ENCODE peak calls at places on chromosomes 4 and X, in six cellular contexts. Z is Panc1, X is H1, N is GM23248, L is vagina, P is heart left ventricle. D is an unnamed sample. For H3K27me3, the result is how much of the 10 kb centered on the place peaks cover.

GRCh38 chr4:1759818-1760223 is 33.3 kb upstream of the FGFR3 start:
- DNase-seq in Z (no peak), X (no peak), N (no peak), L (no peak), P (no peak), D (no peak)

GRCh38 chrX:100743009-100743615 is 11.2 kb upstream of the SYTL4 start:
- DNase-seq in Z (no peak), X (no peak), N (no peak), L (no peak), P (no peak), D (no peak)

GRCh38 chr4:153222162-153222789 is 18.0 kb downstream of the TRIM2 start:
- DNase-seq in Z (no peak), X (peak), N (peak), L (no peak), P (peak), D (peak)

GRCh38 chrX:132330156-132330729 is 111.0 kb upstream of the RAP2C start:
- DNase-seq in Z (no peak), X (no peak), N (no peak), L (no peak), P (no peak), D (no peak)

GRCh38 chr4:38615847-38616246 is 48.2 kb upstream of the KLF3 start:
- DNase-seq in Z (no peak), X (peak), N (no peak), L (no peak), P (no peak), D (no peak)

GRCh38 chrX:3415011-3415410 is 68.6 kb upstream of the MXRA5 start:
- DNase-seq in Z (no peak), X (no peak), N (peak), L (no peak), P (no peak), D (no peak)

GRCh38 chrX:850471-850916 is 219.9 kb downstream of the SHOX start:
- DNase-seq in Z (no peak), X (peak), N (no peak), L (no peak), P (no peak), D (peak)

GRCh38 chr4:76799718-76800117 is 98.2 kb downstream of the SOWAHB start:
- DNase-seq in Z (no peak), X (no peak), N (peak), L (no peak), P (no peak), D (no peak)

GRCh38 chr4:15656038-15656470 is 897 bp upstream of the FBXL5 start:
- DNase-seq in Z (no peak), X (peak), N (no peak), L (no peak), P (peak), D (no peak)

GRCh38 chrX:44071070-44071645 is 98.0 kb upstream of the NDP start:
- DNase-seq in Z (no peak), X (no peak), N (peak), L (no peak), P (no peak), D (no peak)

GRCh38 chr4:123170843-123171242 is 225.8 kb upstream of the SPRY1 start:
- DNase-seq in Z (no peak), X (no peak), N (no peak), L (no peak), P (no peak), D (no peak)

GRCh38 chr4:180057891-180058643 is 2185.1 kb upstream of the TENM3 start:
- DNase-seq in Z (no peak), X (peak), N (peak), L (no peak), P (peak), D (no peak)

GRCh38 chr4:126137782-126138170 is 823.0 kb downstream of the FAT4 start:
- DNase-seq in Z (no peak), X (no peak), N (peak), L (no peak), P (no peak), D (no peak)

GRCh38 chrX:155071694-155072215 is 447 bp downstream of the BRCC3 start:
- DNase-seq in Z (no peak), X (no peak), N (peak), L (no peak), P (no peak), D (no peak)

GRCh38 chrX:15170927-15171326 is 99.0 kb downstream of the ASB9 start:
- DNase-seq in Z (no peak), X (no peak), N (no peak), L (no peak), P (no peak), D (no peak)

GRCh38 chr4:99117876-99118693 is 26.0 kb downstream of the ADH4 start:
- DNase-seq in Z (no peak), X (no peak), N (peak), L (no peak), P (no peak), D (no peak)

GRCh38 chr4:102441978-102442890 is 58.9 kb upstream of the NFKB1 start:
- DNase-seq in Z (no peak), X (no peak), N (no peak), L (no peak), P (no peak), D (no peak)

GRCh38 chrX:30714138-30714537 is 60.9 kb downstream of the GK start:
- DNase-seq in Z (no peak), X (no peak), N (no peak), L (no peak), P (no peak), D (no peak)

GRCh38 chrX:22247169-22247568 is 25.5 kb upstream of the CBLL2 start:
- DNase-seq in Z (no peak), X (no peak), N (peak), L (no peak), P (no peak), D (peak)

GRCh38 chr4:39181520-39181904 is 817 bp upstream of the WDR19 start:
- DNase-seq in Z (no peak), X (no peak), N (no peak), L (no peak), P (no peak), D (no peak)

GRCh38 chr4:34720563-34720962 is 1523.8 kb downstream of the ARAP2 start:
- DNase-seq in Z (no peak), X (no peak), N (peak), L (no peak), P (no peak), D (no peak)

GRCh38 chr4:2353222-2354107 is 65.0 kb downstream of the ZFYVE28 start:
- DNase-seq in Z (no peak), X (no peak), N (no peak), L (no peak), P (peak), D (no peak)

GRCh38 chrX:5054852-5055251 is 1173.8 kb downstream of the NLGN4X start:
- DNase-seq in Z (no peak), X (no peak), N (no peak), L (no peak), P (no peak), D (no peak)

GRCh38 chrX:1767026-1767425 is 152.2 kb downstream of the ASMT start:
- DNase-seq in Z (no peak), X (no peak), N (no peak), L (no peak), P (no peak), D (no peak)

GRCh38 chrX:77009691-77010090 is 437.5 kb upstream of the FGF16 start:
- DNase-seq in Z (peak), X (no peak), N (peak), L (no peak), P (no peak), D (peak)

GRCh38 chrX:93422693-93423092 is 250.7 kb downstream of the NAP1L3 start:
- DNase-seq in Z (no peak), X (no peak), N (peak), L (no peak), P (no peak), D (no peak)

GRCh38 chr4:118036336-118036735 is 2.0 kb downstream of the NDST3 start:
- DNase-seq in Z (no peak), X (no peak), N (no peak), L (no peak), P (no peak), D (no peak)

GRCh38 chrX:7908821-7909220 is 18.4 kb downstream of the PNPLA4 start:
- DNase-seq in Z (no peak), X (no peak), N (no peak), L (no peak), P (no peak), D (no peak)

GRCh38 chr4:63348735-63349673 is 1060.2 kb downstream of the TECRL start:
- DNase-seq in Z (no peak), X (no peak), N (no peak), L (no peak), P (no peak), D (no peak)

DNA sequence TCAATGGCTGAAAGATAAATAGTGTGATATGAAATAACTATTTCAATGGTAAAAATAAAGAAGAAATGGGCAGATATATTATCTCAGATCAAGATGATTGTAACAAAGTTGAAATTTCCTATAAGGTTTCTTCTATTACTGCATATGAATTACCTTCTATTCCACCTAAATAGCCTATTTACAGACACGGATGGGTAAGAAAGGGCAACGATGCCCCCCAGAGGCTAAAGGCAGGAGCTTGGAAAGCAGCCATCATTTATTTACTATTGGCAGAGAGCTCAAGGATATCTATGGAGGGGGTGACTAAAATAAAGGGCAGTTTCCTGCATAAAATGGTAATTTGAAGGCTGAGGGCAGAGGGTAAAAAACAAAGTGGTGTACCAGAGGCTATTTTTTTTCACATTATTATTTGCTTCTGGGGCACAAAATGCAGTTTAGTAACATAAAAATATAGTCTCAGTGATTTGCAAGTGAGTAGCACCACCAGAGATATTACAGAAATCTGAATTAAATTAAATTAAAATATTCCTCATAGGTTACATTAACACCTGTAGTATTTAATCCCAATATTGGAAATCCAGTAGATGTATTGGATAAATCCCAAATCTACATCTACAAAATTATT is 123.1 kb downstream of the BTC start:
- DNase-seq in Z (no peak), X (peak), N (peak), L (no peak), P (no peak), D (peak)
- H3K27ac ChIP-seq in Z (no peak), X (no peak), N (no peak), L (no peak), P (no peak), D (no peak)

GRCh38 chrX:42673411-42673810 is 104.6 kb downstream of the PPP1R2C start:
- DNase-seq in Z (no peak), X (no peak), N (no peak), L (no peak), P (no peak), D (no peak)
- H3K27me3 ChIP-seq in Z (under half), X (under half), N (under half), L (under half), P (under half), D (under half)

DNA sequence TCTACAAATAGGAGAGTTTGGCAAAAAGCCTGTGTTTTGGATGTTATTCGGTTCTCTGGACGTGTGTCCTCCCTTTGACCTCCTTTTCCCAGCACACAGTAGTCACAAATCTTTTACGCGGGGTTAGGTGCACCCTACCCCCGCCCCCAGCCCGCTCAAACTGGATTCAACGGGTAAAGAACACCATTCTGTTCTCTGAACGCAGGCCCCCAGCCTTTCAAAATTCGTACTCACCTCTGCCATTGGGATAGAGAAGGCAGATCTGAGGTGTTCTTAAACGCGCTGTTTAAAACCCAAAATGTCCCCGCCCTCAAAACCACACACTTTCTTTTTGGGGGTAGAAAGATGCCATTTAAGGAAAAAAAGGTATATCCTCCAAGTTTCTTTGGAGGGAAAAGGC is 2.7 kb downstream of the LEF1 start:
- DNase-seq in Z (no peak), X (no peak), N (no peak), L (no peak), P (no peak), D (no peak)
- H3K4me3 ChIP-seq in Z (no peak), X (peak), N (no peak), L (peak), P (no peak), D (peak)

DNA sequence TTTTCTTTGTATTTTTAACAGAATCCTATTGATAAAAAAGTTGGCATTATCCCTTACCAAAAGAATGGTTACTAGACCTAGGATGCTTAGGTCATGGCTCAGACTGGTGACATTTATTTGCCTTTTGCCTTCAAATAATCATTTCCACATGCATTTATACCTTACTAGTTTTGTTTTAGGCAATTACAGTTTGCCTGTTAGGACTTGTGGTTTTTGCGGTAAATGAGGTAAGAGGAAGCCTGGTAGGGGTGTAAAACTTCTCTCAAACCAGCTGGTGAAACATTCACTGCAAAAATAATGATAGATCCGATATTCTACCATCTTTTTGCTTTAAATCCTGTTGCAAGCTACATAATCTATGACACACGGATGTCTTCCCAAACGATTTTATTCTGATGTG is 12.1 kb downstream of the LAMP2 start:
- DNase-seq in Z (no peak), X (no peak), N (peak), L (no peak), P (no peak), D (no peak)
- H3K27ac ChIP-seq in Z (no peak), X (no peak), N (peak), L (no peak), P (no peak), D (no peak)

DNA sequence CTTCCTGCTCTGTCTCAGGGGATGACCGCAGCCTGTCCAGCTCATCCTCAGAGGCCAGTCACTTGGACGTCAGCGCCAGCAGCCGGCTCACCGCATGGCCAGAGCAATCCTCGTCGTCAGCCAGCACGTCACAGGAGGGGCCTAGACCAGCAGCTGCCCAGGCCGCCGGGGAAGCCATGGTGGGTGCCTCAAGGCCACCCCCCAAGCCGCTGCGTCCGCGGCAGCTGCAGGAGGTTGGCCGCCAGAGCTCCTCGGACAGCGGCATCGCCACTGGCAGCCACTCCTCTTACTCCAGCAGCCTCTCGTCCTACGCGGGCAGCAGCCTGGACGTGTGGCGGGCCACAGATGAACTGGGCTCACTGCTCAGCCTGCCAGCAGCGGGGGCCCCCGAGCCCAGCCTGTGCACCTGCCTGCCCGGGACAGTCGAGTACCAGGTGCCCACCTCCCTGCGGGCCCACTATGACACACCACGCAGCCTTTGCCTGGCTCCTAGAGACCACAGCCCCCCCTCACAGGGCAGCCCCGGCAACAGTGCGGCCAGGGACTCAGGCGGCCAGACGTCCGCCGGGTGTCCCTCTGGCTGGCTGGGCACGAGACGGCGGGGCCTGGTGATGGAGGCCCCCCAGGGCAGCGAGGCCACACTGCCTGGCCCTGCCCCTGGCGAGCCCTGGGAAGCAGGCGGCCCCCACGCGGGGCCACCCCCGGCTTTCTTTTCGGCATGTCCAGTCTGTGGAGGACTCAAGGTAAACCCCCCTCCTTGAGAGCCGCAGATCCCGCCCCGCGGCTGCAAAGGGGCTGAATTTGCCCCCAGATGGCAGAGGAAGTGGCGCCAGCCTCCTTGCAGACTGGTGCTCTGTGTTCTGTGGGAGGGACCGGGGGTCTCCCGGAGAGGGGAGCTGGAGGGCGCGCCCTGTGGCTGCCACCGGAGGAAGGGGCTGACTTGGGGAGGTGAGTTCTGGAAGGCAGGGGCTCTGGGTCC is 29.9 kb downstream of the DOK7 start:
- DNase-seq in Z (no peak), X (no peak), N (no peak), L (no peak), P (no peak), D (peak)
- H3K27me3 ChIP-seq in Z (under half), X (under half), N (under half), L (under half), P (under half), D (under half)

DNA sequence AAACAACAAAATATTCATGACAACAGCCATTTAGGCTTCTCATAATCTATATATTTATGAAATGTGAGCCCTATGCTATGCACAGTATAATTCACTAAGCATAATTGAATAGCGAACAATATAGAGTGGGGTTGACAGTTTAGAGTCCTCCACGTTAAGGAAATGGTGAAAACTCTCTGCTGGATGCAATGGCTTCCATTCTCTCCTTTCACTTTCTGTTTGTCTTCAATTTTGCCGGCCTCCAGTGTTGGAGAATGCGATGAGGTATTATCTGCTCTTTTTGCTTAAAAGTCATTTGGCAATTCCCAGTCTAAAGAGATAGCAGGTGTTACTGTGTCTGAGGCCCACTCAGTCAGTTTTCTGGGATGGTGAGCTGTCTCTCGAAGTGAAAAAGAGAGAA is 52.1 kb downstream of the NPY5R start:
- DNase-seq in Z (no peak), X (no peak), N (no peak), L (no peak), P (no peak), D (no peak)
- H3K4me3 ChIP-seq in Z (peak), X (no peak), N (peak), L (no peak), P (peak), D (no peak)

D was measured in brain microvascular endothelial cell.